ENCODE peak calls at places on chromosomes 13 and 19, in four cellular contexts. H is hepatocyte, Q is heart right ventricle, T is WERI-Rb-1. Y is an unnamed sample.

GRCh38 chr13:112481458-112481857 is 105.3 kb downstream of the SPACA7 start:
- DNase-seq in T (no peak), H (no peak), Q (no peak), Y (no peak)

GRCh38 chr19:43534811-43535761 is 2.1 kb downstream of the ZNF575 start:
- DNase-seq in Q (peak; percentile 74), H (peak; percentile 75), T (peak; percentile 81), Y (peak; percentile 91)

GRCh38 chr19:35703343-35703742 is 1.0 kb upstream of the ZBTB32 start:
- DNase-seq in T (peak; percentile 86), Q (no peak), H (no peak), Y (no peak)

GRCh38 chr19:11123076-11123567 is 32.5 kb downstream of the SPC24 start:
- DNase-seq in Q (no peak), H (no peak), T (no peak), Y (no peak)

GRCh38 chr19:32387701-32388392 is 17.7 kb upstream of the DPY19L3 start:
- DNase-seq in T (peak; percentile 78), H (no peak), Q (no peak), Y (no peak)

GRCh38 chr19:50330365-50331078 is 1.3 kb upstream of the KCNC3 start:
- DNase-seq in H (peak; percentile 95), T (peak; percentile 90), Q (peak; percentile 87), Y (peak; percentile 97)

GRCh38 chr19:10763828-10764339 is 46.0 kb downstream of the DNM2 start:
- DNase-seq in Q (no peak), H (no peak), T (no peak), Y (no peak)

GRCh38 chr13:26022538-26023292 is 29.1 kb downstream of the SHISA2 start:
- DNase-seq in Q (peak; percentile 81), H (peak; percentile 80), T (no peak), Y (peak; percentile 81)

GRCh38 chr19:55640043-55640576 is 692 bp upstream of the ZNF580 start:
- DNase-seq in T (no peak), Q (peak; percentile 71), H (no peak), Y (peak; percentile 56)

GRCh38 chr19:5293607-5294089 is 47.0 kb downstream of the PTPRS start:
- DNase-seq in Q (peak; percentile 47), H (peak; percentile 72), T (peak; percentile 84), Y (peak; percentile 85)

GRCh38 chr19:21082011-21082975 is at the start of gene ZNF714:
- DNase-seq in H (peak; percentile 95), T (peak; percentile 86), Q (peak; percentile 83), Y (peak; percentile 81)

GRCh38 chr13:31790992-31791391 is 51.7 kb downstream of the RXFP2 start:
- DNase-seq in H (no peak), T (no peak), Q (no peak), Y (no peak)

GRCh38 chr19:47020992-47021496 is 1.4 kb downstream of the NPAS1 start:
- DNase-seq in T (no peak), H (peak; percentile 27), Q (peak; percentile 29), Y (peak; percentile 44)

GRCh38 chr19:11058246-11059030 is 30.8 kb upstream of the LDLR start:
- DNase-seq in H (no peak), T (no peak), Q (no peak), Y (no peak)

GRCh38 chr19:10292206-10292788 is 2.5 kb downstream of the ICAM5 start:
- DNase-seq in T (peak; percentile 99), H (peak; percentile 89), Q (peak; percentile 85), Y (peak; percentile 94)

GRCh38 chr19:6509118-6509971 is 7.2 kb upstream of the TUBB4A start:
- DNase-seq in Q (no peak), T (no peak), H (peak; percentile 45), Y (no peak)

GRCh38 chr19:18464646-18465045 is 26.7 kb upstream of the ISYNA1 start:
- DNase-seq in T (no peak), Q (peak; percentile 76), H (peak; percentile 72), Y (no peak)

GRCh38 chr19:40229484-40229883 is 3.0 kb upstream of the CCNP start:
- DNase-seq in Q (no peak), H (no peak), T (no peak), Y (no peak)

GRCh38 chr13:30404207-30404606 is 18.1 kb upstream of the UBE2L5 start:
- DNase-seq in Q (no peak), H (no peak), T (no peak), Y (no peak)

GRCh38 chr19:33391631-33392249 is 18.2 kb downstream of the CEBPG start:
- DNase-seq in Q (no peak), H (no peak), T (no peak), Y (no peak)

GRCh38 chr19:22286151-22286810 is at the start of gene ZNF729:
- DNase-seq in T (no peak), H (no peak), Q (no peak), Y (no peak)

DNA sequence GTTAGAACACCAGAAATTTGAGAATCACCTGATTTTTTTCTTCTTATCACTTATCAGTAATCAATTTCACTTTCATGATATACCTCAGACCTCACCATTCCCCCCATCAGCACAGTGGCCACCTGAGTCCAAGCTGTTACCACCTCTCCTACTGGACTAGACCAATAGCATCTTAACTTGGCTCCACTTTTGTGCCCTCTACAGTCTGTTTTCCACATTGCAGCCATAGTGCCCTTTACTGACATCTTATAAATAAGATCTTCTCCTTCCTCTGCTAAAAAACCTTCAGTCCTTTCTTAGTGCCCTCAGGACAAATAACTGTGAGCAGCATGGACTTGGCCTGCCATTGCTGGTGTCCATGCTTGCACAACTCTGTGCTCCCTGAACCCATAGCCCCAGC is 380.7 kb downstream of the LMO7 start:
- DNase-seq in H (peak; percentile 22), Q (no peak), T (peak; percentile 27), Y (peak; percentile 43)
- TF ChIP-seq CTCF in H (peak; percentile 36), Q (peak; percentile 43), T (peak; percentile 43), Y (peak; percentile 56)

DNA sequence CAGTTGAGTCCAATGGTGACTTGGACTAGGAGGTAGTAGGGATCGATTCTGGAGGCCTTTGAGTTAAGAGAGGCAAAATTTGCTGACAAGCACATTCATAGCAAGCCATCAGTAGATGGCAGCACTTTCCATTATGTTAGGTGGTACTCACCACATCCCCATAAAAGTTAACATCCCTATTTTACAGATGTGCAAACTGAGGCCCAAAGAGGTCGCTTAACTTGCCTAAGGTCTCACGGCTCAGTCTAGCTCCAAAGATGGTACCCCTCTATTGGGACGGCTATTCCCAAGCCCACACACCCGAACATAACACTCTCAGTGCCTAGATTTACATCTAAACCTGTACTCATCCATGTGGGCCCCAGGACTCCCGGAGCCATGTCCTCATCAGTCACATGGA is 21.5 kb upstream of the FOSB start:
- DNase-seq in T (no peak), H (peak; percentile 41), Q (no peak), Y (no peak)
- TF ChIP-seq CTCF in T (peak; percentile 22), H (peak; percentile 21), Q (peak; percentile 38), Y (no peak)

DNA sequence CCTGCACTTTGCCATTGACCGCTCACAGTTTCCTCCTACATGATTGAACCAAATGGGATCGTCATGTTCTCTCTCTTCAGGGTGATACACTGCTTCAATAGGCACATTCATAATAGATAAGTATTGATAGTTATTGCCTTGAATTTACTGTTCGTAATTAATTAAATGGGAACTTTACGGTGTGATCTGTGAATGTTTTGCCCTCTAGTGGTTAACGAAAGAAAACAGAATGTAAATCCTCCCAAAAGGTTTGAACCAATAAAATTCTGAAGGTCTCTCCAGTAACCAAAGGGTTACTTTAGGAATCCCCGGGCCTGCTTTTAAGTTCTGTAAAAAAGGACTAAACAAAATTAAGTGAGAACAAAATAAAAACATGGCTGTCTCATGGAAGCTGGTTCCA is 389.3 kb downstream of the DACH1 start:
- DNase-seq in H (no peak), Q (no peak), T (no peak), Y (no peak)
- TF ChIP-seq CTCF in H (peak; percentile 40), Q (peak; percentile 23), T (peak; percentile 14), Y (peak; percentile 80)

GRCh38 chr19:14135355-14135754 is 1.0 kb downstream of the ASF1B start:
- DNase-seq in Q (no peak), H (no peak), T (no peak), Y (no peak)
- TF ChIP-seq CTCF in Q (no peak), H (no peak), T (no peak), Y (no peak)

DNA sequence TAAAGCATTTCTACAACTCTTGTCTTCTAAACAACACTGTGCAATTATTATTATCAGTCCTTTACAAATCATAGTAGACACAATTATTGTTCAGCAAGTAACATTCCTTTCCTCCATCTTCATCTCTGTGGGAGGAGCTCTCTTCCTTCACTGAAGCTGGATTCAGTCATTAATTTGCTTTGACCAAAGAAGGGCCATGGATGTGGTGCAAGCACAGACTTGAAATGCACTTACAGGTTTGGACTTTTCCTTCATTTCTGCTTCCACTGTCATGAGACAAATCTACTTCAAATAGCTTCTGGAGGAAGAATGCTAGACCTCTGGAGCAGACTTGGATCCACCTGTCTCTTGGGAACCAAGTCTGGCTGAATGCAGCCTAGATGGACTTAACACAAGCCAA is 336.6 kb upstream of the SLITRK6 start:
- DNase-seq in T (no peak), Q (no peak), H (no peak), Y (no peak)
- TF ChIP-seq CTCF in T (no peak), Q (no peak), H (no peak), Y (no peak)

GRCh38 chr13:48624016-48624415 is 29.7 kb upstream of the CYSLTR2 start:
- DNase-seq in Q (no peak), H (no peak), T (no peak), Y (no peak)
- TF ChIP-seq CTCF in Q (no peak), H (no peak), T (no peak), Y (no peak)

GRCh38 chr19:16446108-16447014 is 25.4 kb downstream of the EPS15L1 start:
- DNase-seq in Q (no peak), T (no peak), H (no peak), Y (no peak)

GRCh38 chr19:16444273-16444597 is 27.5 kb downstream of the EPS15L1 start:
- DNase-seq in T (no peak), H (no peak), Q (no peak), Y (no peak)

GRCh38 chr19:16442386-16443276 is 29.1 kb downstream of the EPS15L1 start:
- DNase-seq in T (peak; percentile 87), Q (peak; percentile 57), H (peak; percentile 49), Y (no peak)

GRCh38 chr19:16445238-16446107 is 26.3 kb downstream of the EPS15L1 start:
- DNase-seq in Q (no peak), H (no peak), T (no peak), Y (no peak)

DNA sequence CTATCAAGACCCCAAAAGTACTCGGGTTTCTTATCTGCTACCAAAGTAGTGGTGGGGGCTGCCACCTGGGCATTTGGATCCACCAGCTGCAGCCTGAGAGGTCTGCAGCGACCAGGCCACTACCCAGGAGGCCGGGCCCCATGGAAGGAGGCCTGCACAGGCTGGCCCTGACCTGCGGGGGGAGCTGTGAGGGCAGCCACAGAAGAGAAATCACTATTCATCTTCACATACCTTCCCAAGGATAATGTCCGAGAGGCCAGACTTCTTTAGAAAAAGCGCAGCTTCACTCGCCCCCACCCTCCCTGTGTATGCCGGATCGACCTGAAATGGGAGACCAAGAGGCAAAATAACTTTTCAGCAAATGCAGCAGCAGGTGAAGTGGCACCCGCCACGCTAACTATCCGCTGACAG is 30.1 kb downstream of the EPS15L1 start:
- DNase-seq in H (peak; percentile 48), Q (no peak), T (peak; percentile 69), Y (peak; percentile 79)
- TF ChIP-seq CTCF in H (peak; percentile 41), Q (peak; percentile 52), T (peak; percentile 85), Y (peak; percentile 61)

Y was measured in glutamatergic neuron.